ENCODE peak calls at places on chromosome 17, in six cellular contexts. N, D, U, I, A and P are unnamed samples.

GRCh38 chr17:15947976-15948752 is 3.2 kb downstream of the ADORA2B start:
- DNase-seq in A (no peak), N (no peak), D (no peak), U (no peak), I (no peak), P (no peak)

GRCh38 chr17:79711715-79712305 is 18.9 kb upstream of the ENPP7 start:
- DNase-seq in D (peak), U (no peak), I (no peak), N (no peak), A (no peak), P (no peak)

GRCh38 chr17:72998343-72998742 is 94.1 kb downstream of the SLC39A11 start:
- DNase-seq in I (no peak), U (no peak), A (no peak), N (no peak), D (no peak), P (no peak)

GRCh38 chr17:81684442-81684911 is 666 bp downstream of the HGS start:
- DNase-seq in D (no peak), U (no peak), A (no peak), I (no peak), N (peak), P (peak)

GRCh38 chr17:6599364-6599763 is 41.1 kb downstream of the KIAA0753 start:
- DNase-seq in I (no peak), D (no peak), N (peak), U (no peak), A (no peak), P (no peak)

GRCh38 chr17:33192961-33193911 is 99.9 kb downstream of the ASIC2 start:
- DNase-seq in A (no peak), U (no peak), I (peak), D (peak), N (no peak), P (no peak)

GRCh38 chr17:36722903-36723263 is 121.5 kb downstream of the MRM1 start:
- DNase-seq in A (no peak), D (no peak), N (no peak), I (no peak), U (no peak), P (no peak)

GRCh38 chr17:72613411-72614292 is 478.8 kb downstream of the SLC39A11 start:
- DNase-seq in I (no peak), N (peak), D (no peak), U (no peak), A (no peak), P (no peak)

GRCh38 chr17:49443862-49444261 is 29.2 kb upstream of the PHB1 start:
- DNase-seq in A (no peak), N (peak), U (no peak), I (no peak), D (no peak), P (peak)

DNA sequence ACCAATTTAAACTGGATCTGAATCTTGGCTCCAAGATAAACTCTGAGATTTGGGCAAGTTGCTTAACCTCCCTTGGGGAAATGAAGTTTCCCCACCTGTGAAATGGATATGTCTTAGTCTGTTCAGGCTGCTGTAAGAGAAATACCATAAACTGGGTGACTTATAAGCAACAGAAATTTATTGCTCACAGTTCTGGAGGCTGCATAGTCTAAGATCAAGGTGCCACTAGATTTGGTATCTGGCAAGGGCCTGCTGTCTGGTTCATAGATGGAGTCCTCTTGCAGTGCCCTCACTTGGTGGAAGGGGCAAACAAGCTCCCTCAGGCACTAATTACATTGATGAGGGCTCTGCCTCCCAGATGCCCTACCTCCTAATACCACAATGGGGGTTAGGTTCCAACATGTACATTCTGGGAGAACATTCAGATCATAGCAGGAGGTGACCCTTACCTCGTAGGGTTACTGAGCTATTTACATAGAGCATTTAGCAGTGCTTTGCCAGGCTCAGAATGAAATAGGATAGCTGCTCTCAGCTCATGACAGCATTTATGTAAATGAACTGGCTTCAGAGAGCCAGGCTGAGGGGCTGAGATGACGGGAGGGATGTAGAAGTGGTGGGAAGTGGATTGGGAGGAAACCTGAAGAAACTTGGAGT is 83.9 kb downstream of the SPECC1 start:
- DNase-seq in A (no peak), U (no peak), I (no peak), D (no peak), N (no peak), P (no peak)
- H3K27ac ChIP-seq in A (no peak), U (no peak), I (no peak), D (no peak), N (no peak), P (no peak)

DNA sequence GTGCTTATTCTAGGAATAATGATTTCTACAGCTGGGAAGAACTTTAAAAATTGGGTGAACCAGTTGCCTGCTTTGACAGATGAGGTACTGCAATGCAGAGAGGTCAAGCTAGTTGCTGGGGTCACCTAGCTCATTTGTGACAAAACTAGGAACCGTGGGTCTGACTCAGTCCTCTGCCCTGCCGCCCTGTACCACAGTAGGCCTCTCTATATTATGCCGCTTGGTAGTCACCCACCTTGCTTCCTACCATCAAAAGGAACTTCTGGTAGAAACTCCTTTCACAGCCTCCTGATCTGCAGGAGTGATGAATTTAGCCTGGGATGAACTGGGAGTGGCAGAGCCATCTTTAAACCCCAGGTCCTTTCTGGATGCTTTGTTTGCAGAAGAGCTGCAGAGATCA is 105.7 kb downstream of the PITPNC1 start:
- DNase-seq in D (no peak), U (no peak), N (no peak), A (no peak), I (no peak), P (no peak)
- H3K14ac ChIP-seq in D (no peak), U (no peak), N (no peak), A (no peak), I (no peak), P (no peak)

GRCh38 chr17:55962931-55963378 is 190.3 kb upstream of the ANKFN1 start:
- DNase-seq in A (no peak), I (no peak), N (no peak), D (no peak), U (peak), P (no peak)
- H3K27ac ChIP-seq in A (no peak), I (no peak), N (no peak), D (no peak), U (no peak), P (no peak)

DNA sequence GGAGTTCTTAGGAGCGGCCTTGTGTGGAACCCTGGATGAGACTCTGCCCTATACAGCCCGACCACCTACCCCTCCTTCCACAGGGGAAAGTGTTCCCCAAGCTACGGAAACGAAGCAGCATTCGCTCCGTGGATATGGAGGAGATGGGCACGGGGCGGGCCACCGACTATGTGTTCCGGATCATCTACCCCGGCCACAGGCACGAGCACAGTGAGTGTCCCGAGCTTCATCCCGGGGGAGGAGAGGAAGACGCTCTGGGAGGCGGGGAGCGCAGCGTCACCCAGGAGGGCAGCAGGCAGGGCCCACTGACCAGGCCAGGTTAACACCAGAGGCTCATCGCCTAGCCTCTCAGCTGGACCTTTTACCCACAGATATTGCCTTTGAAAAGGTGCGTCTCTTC is 27.8 kb downstream of the SGSM2 start:
- DNase-seq in N (no peak), I (no peak), A (no peak), U (no peak), D (no peak), P (no peak)
- H3K14ac ChIP-seq in N (no peak), I (no peak), A (no peak), U (no peak), D (no peak), P (no peak)

GRCh38 chr17:1496814-1497325 is 4.4 kb upstream of the MYO1C start:
- DNase-seq in N (no peak), D (no peak), U (no peak), I (no peak), A (no peak), P (no peak)

GRCh38 chr17:1494736-1495253 is 2.3 kb upstream of the MYO1C start:
- DNase-seq in D (no peak), I (no peak), A (no peak), U (no peak), N (no peak), P (no peak)

GRCh38 chr17:1494203-1494602 is 1.7 kb upstream of the MYO1C start:
- DNase-seq in A (no peak), I (no peak), D (no peak), U (no peak), N (no peak), P (no peak)

GRCh38 chr17:1493291-1493980 is 950 bp upstream of the MYO1C start:
- DNase-seq in D (no peak), I (no peak), N (no peak), U (no peak), A (no peak), P (no peak)

DNA sequence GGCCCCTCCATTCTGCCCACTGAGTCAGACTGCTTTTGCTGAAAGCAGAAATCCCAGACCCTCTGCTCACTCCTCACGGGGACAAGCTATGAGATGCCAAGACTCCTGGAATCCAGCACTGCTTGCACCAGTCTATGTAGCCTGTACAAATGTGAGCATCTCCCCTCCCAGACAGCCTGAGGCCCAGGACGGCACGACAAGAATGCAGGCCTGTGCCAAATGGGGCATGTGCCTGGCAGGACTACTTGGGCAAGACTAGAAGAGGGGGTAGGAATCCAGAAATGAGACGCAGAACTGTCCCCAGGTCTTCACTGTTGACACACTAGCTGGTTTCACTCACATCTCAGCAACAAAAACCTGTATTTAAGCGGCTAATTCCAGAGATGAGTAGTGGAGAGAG is 2.8 kb upstream of the MYO1C start:
- DNase-seq in D (no peak), N (no peak), U (no peak), A (no peak), I (no peak), P (no peak)
- H3K27ac ChIP-seq in D (no peak), N (no peak), U (no peak), A (no peak), I (no peak), P (no peak)

GRCh38 chr17:29141484-29141835 is 38.7 kb downstream of the MYO18A start:
- DNase-seq in N (no peak), D (no peak), I (no peak), A (no peak), U (no peak), P (no peak)
- H3K14ac ChIP-seq in N (no peak), D (no peak), I (no peak), A (no peak), U (no peak), P (no peak)